ENCODE peak calls at places on chromosomes 12 and 14, in ten cellular contexts. T, I, Z, L, G, E, N, O, A and W are unnamed samples.

GRCh38 chr12:3523058-3523457 is 32.1 kb downstream of the PRMT8 start:
- DNase-seq in T (no peak), I (no peak), Z (no peak), L (no peak), G (no peak), E (no peak), N (no peak), O (no peak), A (no peak), W (no peak)

GRCh38 chr12:99111600-99111999 is 466.5 kb downstream of the APAF1 start:
- DNase-seq in T (no peak), I (no peak), Z (no peak), L (no peak), G (no peak), E (no peak), N (no peak), O (no peak), A (no peak), W (no peak)

GRCh38 chr14:103163199-103163598 is 39.9 kb downstream of the TNFAIP2 start:
- DNase-seq in T (no peak), I (no peak), Z (no peak), L (no peak), G (no peak), E (no peak), N (no peak), O (no peak), A (no peak), W (no peak)

GRCh38 chr12:50185496-50185895 is 18.3 kb upstream of the CERS5 start:
- DNase-seq in T (no peak), I (no peak), Z (no peak), L (no peak), G (no peak), E (no peak), N (no peak), O (no peak), A (no peak), W (no peak)

GRCh38 chr14:49991491-49991890 is 98.6 kb downstream of the ARF6 start:
- DNase-seq in T (no peak), I (no peak), Z (no peak), L (no peak), G (no peak), E (no peak), N (no peak), O (no peak), A (no peak), W (no peak)

GRCh38 chr12:5733136-5733755 is 211.8 kb downstream of the ANO2 start:
- DNase-seq in T (no peak), I (peak), Z (no peak), L (no peak), G (no peak), E (no peak), N (no peak), O (peak), A (no peak), W (no peak)

GRCh38 chr12:72368298-72368697 is 96.1 kb downstream of the TRHDE start:
- DNase-seq in T (no peak), I (no peak), Z (no peak), L (no peak), G (no peak), E (no peak), N (no peak), O (peak), A (no peak), W (no peak)

GRCh38 chr14:91373591-91374245 is 43.9 kb downstream of the CCDC88C start:
- DNase-seq in T (no peak), I (no peak), Z (no peak), L (no peak), G (peak), E (no peak), N (no peak), O (no peak), A (no peak), W (peak)

GRCh38 chr14:25001096-25001982 is 48.6 kb downstream of the STXBP6 start:
- DNase-seq in T (no peak), I (peak), Z (no peak), L (no peak), G (no peak), E (no peak), N (no peak), O (peak), A (no peak), W (no peak)

GRCh38 chr14:68694516-68695235 is 98.2 kb downstream of the ZFP36L1 start:
- DNase-seq in T (peak), I (peak), Z (no peak), L (no peak), G (no peak), E (no peak), N (no peak), O (peak), A (no peak), W (no peak)

GRCh38 chr12:105431537-105431936 is 101.0 kb downstream of the C12orf75 start:
- DNase-seq in T (no peak), I (no peak), Z (no peak), L (no peak), G (no peak), E (no peak), N (no peak), O (no peak), A (no peak), W (no peak)

GRCh38 chr14:23327947-23328744 is 6.9 kb downstream of the PABPN1 start:
- DNase-seq in T (no peak), I (peak), Z (peak), L (peak), G (peak), E (peak), N (peak), O (peak), A (peak), W (peak)

GRCh38 chr14:24734917-24735500 is 101.0 kb upstream of the GZMB start:
- DNase-seq in T (no peak), I (peak), Z (no peak), L (peak), G (peak), E (peak), N (no peak), O (peak), A (no peak), W (no peak)

GRCh38 chr14:104133496-104133895 is 4.9 kb upstream of the KIF26A start:
- DNase-seq in T (no peak), I (no peak), Z (no peak), L (no peak), G (no peak), E (no peak), N (no peak), O (no peak), A (peak), W (no peak)

GRCh38 chr12:88578821-88579518 is 1.3 kb downstream of the KITLG start:
- DNase-seq in T (no peak), I (no peak), Z (peak), L (no peak), G (no peak), E (peak), N (no peak), O (no peak), A (no peak), W (no peak)

GRCh38 chr12:88579941-88580871 is at the start of gene KITLG:
- DNase-seq in T (peak), I (peak), Z (peak), L (peak), G (no peak), E (peak), N (no peak), O (peak), A (peak), W (peak)

GRCh38 chr12:88577537-88577936 is 2.7 kb downstream of the KITLG start:
- DNase-seq in T (no peak), I (peak), Z (no peak), L (no peak), G (no peak), E (no peak), N (no peak), O (no peak), A (no peak), W (no peak)

GRCh38 chr12:88579572-88579940 is 715 bp downstream of the KITLG start:
- DNase-seq in T (peak), I (no peak), Z (peak), L (peak), G (no peak), E (peak), N (no peak), O (no peak), A (peak), W (peak)

GRCh38 chr12:88578274-88578673 is 2.0 kb downstream of the KITLG start:
- DNase-seq in T (no peak), I (no peak), Z (no peak), L (no peak), G (no peak), E (no peak), N (no peak), O (no peak), A (no peak), W (no peak)
- TF ChIP-seq CTCF in T (no peak), I (no peak), Z (no peak), L (no peak), G (no peak), E (no peak), N (no peak), O (no peak), A (no peak), W (no peak)

GRCh38 chr12:124851344-124851743 is 12.3 kb downstream of the SCARB1 start:
- DNase-seq in T (no peak), I (no peak), Z (no peak), L (no peak), G (no peak), E (no peak), N (no peak), O (no peak), A (no peak), W (no peak)

GRCh38 chr12:124848621-124849380 is 14.9 kb downstream of the SCARB1 start:
- DNase-seq in T (no peak), I (peak), Z (no peak), L (no peak), G (no peak), E (no peak), N (no peak), O (no peak), A (no peak), W (no peak)

GRCh38 chr12:124847113-124847512 is 16.6 kb downstream of the SCARB1 start:
- DNase-seq in T (no peak), I (no peak), Z (no peak), L (peak), G (no peak), E (no peak), N (no peak), O (no peak), A (no peak), W (no peak)

GRCh38 chr12:124847675-124848074 is 16.0 kb downstream of the SCARB1 start:
- DNase-seq in T (no peak), I (no peak), Z (no peak), L (peak), G (no peak), E (no peak), N (no peak), O (peak), A (no peak), W (no peak)

GRCh38 chr12:124849382-124849781 is 14.3 kb downstream of the SCARB1 start:
- DNase-seq in T (no peak), I (no peak), Z (no peak), L (no peak), G (no peak), E (no peak), N (no peak), O (no peak), A (no peak), W (no peak)
- TF ChIP-seq CTCF in T (no peak), I (no peak), Z (no peak), L (no peak), G (no peak), E (no peak), N (no peak), O (no peak), A (no peak), W (no peak)

GRCh38 chr12:2163172-2163927 is 110.6 kb downstream of the CACNA1C start:
- DNase-seq in T (peak), I (peak), Z (peak), L (peak), G (no peak), E (no peak), N (no peak), O (peak), A (peak), W (no peak)

GRCh38 chr12:2161478-2161877 is 108.7 kb downstream of the CACNA1C start:
- DNase-seq in T (no peak), I (peak), Z (no peak), L (peak), G (no peak), E (no peak), N (no peak), O (no peak), A (peak), W (no peak)

GRCh38 chr12:2156333-2156732 is 103.5 kb downstream of the CACNA1C start:
- DNase-seq in T (no peak), I (no peak), Z (no peak), L (no peak), G (no peak), E (no peak), N (no peak), O (peak), A (no peak), W (no peak)

GRCh38 chr12:2165021-2165420 is 112.2 kb downstream of the CACNA1C start:
- DNase-seq in T (no peak), I (peak), Z (no peak), L (no peak), G (no peak), E (no peak), N (no peak), O (peak), A (no peak), W (no peak)

DNA sequence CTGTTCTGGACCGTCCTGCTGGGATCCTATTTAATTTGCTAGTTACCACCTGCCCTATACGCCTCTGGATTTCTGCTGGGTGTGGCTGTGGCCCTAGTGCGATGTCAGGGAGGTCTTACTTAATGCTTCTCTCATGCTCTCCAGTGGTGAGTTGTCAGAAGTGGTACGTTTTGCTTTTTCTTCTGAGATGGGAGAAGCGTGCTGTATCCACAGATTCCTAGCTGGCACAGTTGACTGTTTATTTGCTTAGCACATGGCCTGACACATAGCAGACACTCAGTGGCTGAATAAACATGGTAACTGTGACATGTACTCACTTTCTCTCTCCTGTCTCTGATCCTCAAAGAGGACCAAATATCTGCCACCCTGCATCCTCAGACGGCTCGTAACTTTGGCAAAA is 107.3 kb downstream of the CACNA1C start:
- DNase-seq in T (no peak), I (peak), Z (no peak), L (no peak), G (no peak), E (no peak), N (no peak), O (no peak), A (no peak), W (no peak)
- TF ChIP-seq CTCF in T (no peak), I (no peak), Z (no peak), L (no peak), G (no peak), E (no peak), N (no peak), O (no peak), A (no peak), W (no peak)

GRCh38 chr12:48980953-48981756 is 3.0 kb downstream of the WNT1 start:
- DNase-seq in T (no peak), I (no peak), Z (no peak), L (no peak), G (no peak), E (no peak), N (no peak), O (peak), A (peak), W (peak)

GRCh38 chr12:48979602-48980388 is 1.7 kb downstream of the WNT1 start:
- DNase-seq in T (no peak), I (no peak), Z (no peak), L (no peak), G (no peak), E (no peak), N (no peak), O (no peak), A (no peak), W (peak)

GRCh38 chr12:48981757-48982157 is 3.6 kb downstream of the WNT1 start:
- DNase-seq in T (no peak), I (no peak), Z (no peak), L (no peak), G (no peak), E (no peak), N (no peak), O (no peak), A (no peak), W (no peak)

GRCh38 chr12:48978741-48979601 is 849 bp downstream of the WNT1 start:
- DNase-seq in T (no peak), I (no peak), Z (no peak), L (no peak), G (no peak), E (no peak), N (no peak), O (no peak), A (no peak), W (no peak)

GRCh38 chr12:48980389-48980952 is 2.3 kb downstream of the WNT1 start:
- DNase-seq in T (no peak), I (no peak), Z (no peak), L (no peak), G (no peak), E (no peak), N (no peak), O (no peak), A (no peak), W (peak)
- TF ChIP-seq CTCF in T (no peak), I (no peak), Z (no peak), L (no peak), G (peak), E (no peak), N (no peak), O (no peak), A (no peak), W (no peak)